ENCODE peak calls at places on chromosomes 2 and 18, in eight cellular contexts. One of them, this sample, is unnamed.

GRCh38 chr18:76806301-76806700 is 16.1 kb upstream of the ZNF236 start:
- DNase-seq in activated naive CD8-positive, alpha-beta T cell treated with anti-CD3 and anti-CD28 coated beads, Interleukin-2, amount 10 ng/mL, durations not matched to agents 7 days and 5 days: no peak
- DNase-seq in astrocyte: no peak
- DNase-seq in RPMI7951: no peak
- DNase-seq in lower lobe of right lung: no peak
- DNase-seq in anterior cingulate cortex: no peak
- DNase-seq in NCI-H345: no peak
- DNase-seq in NCI-H446 treated with DMSO at 0.1 percent for 48 hours: no peak
- DNase-seq in this sample: no peak

GRCh38 chr2:204491528-204491927 is 53.7 kb upstream of the PARD3B start:
- DNase-seq in NCI-H446 treated with DMSO at 0.1 percent for 48 hours: peak; percentile 33
- DNase-seq in astrocyte: peak; percentile 40
- DNase-seq in activated naive CD8-positive, alpha-beta T cell treated with anti-CD3 and anti-CD28 coated beads, Interleukin-2, amount 10 ng/mL, durations not matched to agents 7 days and 5 days: no peak
- DNase-seq in anterior cingulate cortex: no peak
- DNase-seq in lower lobe of right lung: no peak
- DNase-seq in NCI-H345: peak; percentile 97
- DNase-seq in RPMI7951: peak; percentile 42
- DNase-seq in this sample: peak; percentile 80

GRCh38 chr2:193517615-193518014 is 1322.9 kb upstream of the TMEFF2 start:
- DNase-seq in NCI-H345: no peak
- DNase-seq in astrocyte: peak; percentile 70
- DNase-seq in activated naive CD8-positive, alpha-beta T cell treated with anti-CD3 and anti-CD28 coated beads, Interleukin-2, amount 10 ng/mL, durations not matched to agents 7 days and 5 days: no peak
- DNase-seq in RPMI7951: no peak
- DNase-seq in anterior cingulate cortex: no peak
- DNase-seq in lower lobe of right lung: no peak
- DNase-seq in NCI-H446 treated with DMSO at 0.1 percent for 48 hours: no peak
- DNase-seq in this sample: no peak

GRCh38 chr2:24489942-24490673 is 946 bp upstream of the NCOA1 start:
- DNase-seq in astrocyte: peak; percentile 23
- DNase-seq in lower lobe of right lung: no peak
- DNase-seq in anterior cingulate cortex: no peak
- DNase-seq in NCI-H446 treated with DMSO at 0.1 percent for 48 hours: no peak
- DNase-seq in NCI-H345: no peak
- DNase-seq in activated naive CD8-positive, alpha-beta T cell treated with anti-CD3 and anti-CD28 coated beads, Interleukin-2, amount 10 ng/mL, durations not matched to agents 7 days and 5 days: no peak
- DNase-seq in RPMI7951: peak; percentile 73
- DNase-seq in this sample: peak; percentile 56

GRCh38 chr2:131048641-131049040 is 44.6 kb downstream of the FAM168B start:
- DNase-seq in activated naive CD8-positive, alpha-beta T cell treated with anti-CD3 and anti-CD28 coated beads, Interleukin-2, amount 10 ng/mL, durations not matched to agents 7 days and 5 days: no peak
- DNase-seq in lower lobe of right lung: peak; percentile 30
- DNase-seq in NCI-H345: no peak
- DNase-seq in NCI-H446 treated with DMSO at 0.1 percent for 48 hours: no peak
- DNase-seq in RPMI7951: no peak
- DNase-seq in astrocyte: no peak
- DNase-seq in anterior cingulate cortex: no peak
- DNase-seq in this sample: no peak

GRCh38 chr18:5463390-5463789 is 80.4 kb downstream of the EPB41L3 start:
- DNase-seq in activated naive CD8-positive, alpha-beta T cell treated with anti-CD3 and anti-CD28 coated beads, Interleukin-2, amount 10 ng/mL, durations not matched to agents 7 days and 5 days: no peak
- DNase-seq in NCI-H446 treated with DMSO at 0.1 percent for 48 hours: no peak
- DNase-seq in anterior cingulate cortex: no peak
- DNase-seq in lower lobe of right lung: peak; percentile 62
- DNase-seq in RPMI7951: peak; percentile 55
- DNase-seq in astrocyte: peak; percentile 49
- DNase-seq in NCI-H345: no peak
- DNase-seq in this sample: no peak

GRCh38 chr2:175383286-175383685 is 201.8 kb upstream of the ATP5MC3 start:
- DNase-seq in RPMI7951: no peak
- DNase-seq in astrocyte: no peak
- DNase-seq in NCI-H446 treated with DMSO at 0.1 percent for 48 hours: no peak
- DNase-seq in activated naive CD8-positive, alpha-beta T cell treated with anti-CD3 and anti-CD28 coated beads, Interleukin-2, amount 10 ng/mL, durations not matched to agents 7 days and 5 days: no peak
- DNase-seq in lower lobe of right lung: no peak
- DNase-seq in NCI-H345: no peak
- DNase-seq in anterior cingulate cortex: no peak
- DNase-seq in this sample: no peak

GRCh38 chr2:5743992-5744391 is 51.8 kb downstream of the SOX11 start:
- DNase-seq in NCI-H345: no peak
- DNase-seq in astrocyte: no peak
- DNase-seq in activated naive CD8-positive, alpha-beta T cell treated with anti-CD3 and anti-CD28 coated beads, Interleukin-2, amount 10 ng/mL, durations not matched to agents 7 days and 5 days: no peak
- DNase-seq in anterior cingulate cortex: no peak
- DNase-seq in lower lobe of right lung: no peak
- DNase-seq in RPMI7951: no peak
- DNase-seq in NCI-H446 treated with DMSO at 0.1 percent for 48 hours: no peak
- DNase-seq in this sample: no peak

GRCh38 chr2:109264595-109265328 is 135.8 kb downstream of the SH3RF3 start:
- DNase-seq in astrocyte: peak; percentile 78
- DNase-seq in lower lobe of right lung: no peak
- DNase-seq in activated naive CD8-positive, alpha-beta T cell treated with anti-CD3 and anti-CD28 coated beads, Interleukin-2, amount 10 ng/mL, durations not matched to agents 7 days and 5 days: no peak
- DNase-seq in NCI-H446 treated with DMSO at 0.1 percent for 48 hours: no peak
- DNase-seq in anterior cingulate cortex: no peak
- DNase-seq in RPMI7951: peak; percentile 33
- DNase-seq in NCI-H345: no peak
- DNase-seq in this sample: peak; percentile 21

GRCh38 chr2:132009874-132010521 is 151.8 kb downstream of the ANKRD30BL start:
- DNase-seq in NCI-H345: no peak
- DNase-seq in NCI-H446 treated with DMSO at 0.1 percent for 48 hours: no peak
- DNase-seq in RPMI7951: peak; percentile 13
- DNase-seq in anterior cingulate cortex: no peak
- DNase-seq in activated naive CD8-positive, alpha-beta T cell treated with anti-CD3 and anti-CD28 coated beads, Interleukin-2, amount 10 ng/mL, durations not matched to agents 7 days and 5 days: no peak
- DNase-seq in astrocyte: peak; percentile 46
- DNase-seq in lower lobe of right lung: peak; percentile 17
- DNase-seq in this sample: peak; percentile 9